ENCODE peak calls at places on chromosomes 12 and 14, in seven cellular contexts. One of them, this sample, is unnamed.

GRCh38 chr12:32947203-32947795 is 50.7 kb upstream of the PKP2 start:
- DNase-seq in lung: no peak
- DNase-seq in astrocyte of the spinal cord: peak
- DNase-seq in nephron progenitor cell: no peak
- DNase-seq in A549: peak
- DNase-seq in GM06990: no peak
- DNase-seq in neural crest cell: no peak
- DNase-seq in this sample: no peak

GRCh38 chr14:100654814-100655795 is 67.9 kb upstream of the BEGAIN start:
- DNase-seq in lung: no peak
- DNase-seq in astrocyte of the spinal cord: no peak
- DNase-seq in nephron progenitor cell: peak
- DNase-seq in A549: peak
- DNase-seq in GM06990: peak
- DNase-seq in neural crest cell: peak
- DNase-seq in this sample: peak

GRCh38 chr12:105166736-105167135 is 59.2 kb downstream of the WASHC4 start:
- DNase-seq in lung: no peak
- DNase-seq in astrocyte of the spinal cord: no peak
- DNase-seq in nephron progenitor cell: no peak
- DNase-seq in A549: no peak
- DNase-seq in GM06990: no peak
- DNase-seq in neural crest cell: no peak
- DNase-seq in this sample: no peak

GRCh38 chr12:69240625-69240984 is 1.2 kb downstream of the CPSF6 start:
- DNase-seq in lung: no peak
- DNase-seq in astrocyte of the spinal cord: no peak
- DNase-seq in nephron progenitor cell: no peak
- DNase-seq in A549: peak
- DNase-seq in GM06990: no peak
- DNase-seq in neural crest cell: no peak
- DNase-seq in this sample: peak

GRCh38 chr14:33758545-33758944 is 192.3 kb downstream of the EGLN3 start:
- DNase-seq in lung: no peak
- DNase-seq in astrocyte of the spinal cord: no peak
- DNase-seq in nephron progenitor cell: no peak
- DNase-seq in A549: no peak
- DNase-seq in GM06990: no peak
- DNase-seq in neural crest cell: no peak
- DNase-seq in this sample: no peak

GRCh38 chr12:24756479-24757024 is 192.3 kb downstream of the BCAT1 start:
- DNase-seq in lung: no peak
- DNase-seq in astrocyte of the spinal cord: no peak
- DNase-seq in nephron progenitor cell: no peak
- DNase-seq in A549: no peak
- DNase-seq in GM06990: no peak
- DNase-seq in neural crest cell: no peak
- DNase-seq in this sample: no peak

GRCh38 chr12:124588689-124589318 is 21.4 kb upstream of the NCOR2 start:
- DNase-seq in lung: no peak
- DNase-seq in astrocyte of the spinal cord: peak
- DNase-seq in nephron progenitor cell: no peak
- DNase-seq in A549: no peak
- DNase-seq in GM06990: no peak
- DNase-seq in neural crest cell: no peak
- DNase-seq in this sample: no peak

GRCh38 chr12:1919284-1919683 is 832 bp upstream of the CACNA2D4 start:
- DNase-seq in lung: no peak
- DNase-seq in astrocyte of the spinal cord: no peak
- DNase-seq in nephron progenitor cell: no peak
- DNase-seq in A549: no peak
- DNase-seq in GM06990: no peak
- DNase-seq in neural crest cell: no peak
- DNase-seq in this sample: no peak

GRCh38 chr14:23056956-23057756 is at the start of gene CDH24:
- DNase-seq in lung: peak
- DNase-seq in astrocyte of the spinal cord: peak
- DNase-seq in nephron progenitor cell: peak
- DNase-seq in A549: peak
- DNase-seq in GM06990: peak
- DNase-seq in neural crest cell: peak
- DNase-seq in this sample: peak

GRCh38 chr12:78146365-78146772 is 315.7 kb downstream of the NAV3 start:
- DNase-seq in lung: no peak
- DNase-seq in astrocyte of the spinal cord: peak
- DNase-seq in nephron progenitor cell: no peak
- DNase-seq in A549: no peak
- DNase-seq in GM06990: no peak
- DNase-seq in neural crest cell: no peak
- DNase-seq in this sample: peak

DNA sequence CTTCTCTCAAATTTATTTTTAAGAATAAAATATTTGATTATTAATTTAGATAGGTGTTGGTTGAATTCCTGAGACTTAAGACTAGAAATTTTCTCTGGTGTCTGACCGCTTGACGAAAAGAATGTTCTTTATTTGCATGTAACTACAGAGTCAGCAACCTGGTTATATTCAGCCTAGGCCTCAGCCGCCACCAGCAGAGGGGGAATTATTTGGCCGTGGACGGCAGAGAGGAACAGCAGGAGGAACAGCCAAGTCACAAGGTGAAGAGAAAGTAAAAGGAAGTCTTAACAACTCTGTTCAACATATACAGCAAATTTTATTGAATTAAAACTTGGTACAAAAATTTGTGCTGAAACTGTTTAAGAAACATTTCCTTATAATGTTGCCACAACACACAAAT is 5.2 kb downstream of the PIWIL1 start:
- DNase-seq in lung: no peak
- DNase-seq in astrocyte of the spinal cord: no peak
- DNase-seq in nephron progenitor cell: no peak
- DNase-seq in A549: no peak
- DNase-seq in GM06990: no peak
- DNase-seq in neural crest cell: no peak
- DNase-seq in this sample: no peak
- TF ChIP-seq CTCF in lung: no peak
- TF ChIP-seq CTCF in astrocyte of the spinal cord: no peak
- TF ChIP-seq CTCF in nephron progenitor cell: no peak
- TF ChIP-seq CTCF in A549: no peak
- TF ChIP-seq CTCF in GM06990: no peak
- TF ChIP-seq CTCF in neural crest cell: no peak
- TF ChIP-seq CTCF in this sample: no peak

DNA sequence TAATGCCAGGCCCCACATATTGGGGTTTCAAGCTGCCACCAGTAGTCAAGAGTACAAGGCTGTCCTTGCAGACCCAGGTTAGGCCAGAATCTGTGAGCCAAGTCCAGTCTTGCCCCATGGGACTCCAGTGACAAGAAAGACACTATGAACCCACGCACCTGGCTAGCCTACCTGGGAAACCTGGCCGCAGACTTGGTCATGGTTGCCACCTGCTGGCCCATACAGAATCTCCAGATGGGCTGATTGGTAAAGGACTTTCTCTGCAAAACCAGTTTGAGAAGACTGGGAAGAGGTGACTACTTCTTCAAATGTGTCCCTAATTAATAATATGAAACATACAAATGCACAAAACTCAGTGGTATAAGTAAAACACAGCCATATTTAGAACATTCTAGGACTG is 398.4 kb upstream of the FLRT2 start:
- DNase-seq in lung: no peak
- DNase-seq in astrocyte of the spinal cord: no peak
- DNase-seq in nephron progenitor cell: no peak
- DNase-seq in A549: no peak
- DNase-seq in GM06990: no peak
- DNase-seq in neural crest cell: no peak
- DNase-seq in this sample: no peak
- TF ChIP-seq CTCF in lung: no peak
- TF ChIP-seq CTCF in astrocyte of the spinal cord: no peak
- TF ChIP-seq CTCF in nephron progenitor cell: no peak
- TF ChIP-seq CTCF in A549: no peak
- TF ChIP-seq CTCF in GM06990: no peak
- TF ChIP-seq CTCF in neural crest cell: no peak
- TF ChIP-seq CTCF in this sample: no peak

DNA sequence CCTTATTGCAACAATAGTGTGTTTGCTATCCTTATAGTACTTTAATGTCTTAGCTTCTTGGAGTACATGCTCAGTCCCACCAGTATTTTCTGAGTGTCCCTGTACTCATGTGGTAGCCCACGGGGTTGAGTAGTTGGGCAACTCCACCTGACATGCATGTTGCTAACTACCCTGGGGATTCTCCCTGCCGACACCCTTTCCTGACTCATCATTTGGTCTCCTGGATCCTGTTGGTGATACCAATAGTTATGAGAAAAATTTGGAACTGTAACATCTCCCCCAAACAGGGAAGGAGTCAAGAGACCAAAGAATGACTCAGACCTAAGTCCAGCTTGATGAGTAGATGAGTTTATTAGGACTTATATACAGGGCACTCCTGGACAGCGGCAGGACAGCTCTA is 101.6 kb downstream of the BRMS1L start:
- DNase-seq in lung: no peak
- DNase-seq in astrocyte of the spinal cord: no peak
- DNase-seq in nephron progenitor cell: no peak
- DNase-seq in A549: no peak
- DNase-seq in GM06990: no peak
- DNase-seq in neural crest cell: no peak
- DNase-seq in this sample: no peak
- TF ChIP-seq CTCF in lung: no peak
- TF ChIP-seq CTCF in astrocyte of the spinal cord: no peak
- TF ChIP-seq CTCF in nephron progenitor cell: no peak
- TF ChIP-seq CTCF in A549: no peak
- TF ChIP-seq CTCF in GM06990: no peak
- TF ChIP-seq CTCF in neural crest cell: no peak
- TF ChIP-seq CTCF in this sample: no peak

GRCh38 chr12:71169286-71169685 is 11.5 kb upstream of the TSPAN8 start:
- DNase-seq in lung: no peak
- DNase-seq in astrocyte of the spinal cord: no peak
- DNase-seq in nephron progenitor cell: no peak
- DNase-seq in A549: no peak
- DNase-seq in GM06990: no peak
- DNase-seq in neural crest cell: no peak
- DNase-seq in this sample: no peak

GRCh38 chr12:71166280-71166679 is 8.5 kb upstream of the TSPAN8 start:
- DNase-seq in lung: no peak
- DNase-seq in astrocyte of the spinal cord: no peak
- DNase-seq in nephron progenitor cell: no peak
- DNase-seq in A549: no peak
- DNase-seq in GM06990: no peak
- DNase-seq in neural crest cell: no peak
- DNase-seq in this sample: no peak

GRCh38 chr12:71164877-71165197 is 7.0 kb upstream of the TSPAN8 start:
- DNase-seq in lung: no peak
- DNase-seq in astrocyte of the spinal cord: peak
- DNase-seq in nephron progenitor cell: no peak
- DNase-seq in A549: no peak
- DNase-seq in GM06990: no peak
- DNase-seq in neural crest cell: no peak
- DNase-seq in this sample: no peak

GRCh38 chr12:71164166-71164876 is 6.5 kb upstream of the TSPAN8 start:
- DNase-seq in lung: no peak
- DNase-seq in astrocyte of the spinal cord: no peak
- DNase-seq in nephron progenitor cell: no peak
- DNase-seq in A549: no peak
- DNase-seq in GM06990: no peak
- DNase-seq in neural crest cell: no peak
- DNase-seq in this sample: no peak

GRCh38 chr12:71166869-71167268 is 9.1 kb upstream of the TSPAN8 start:
- DNase-seq in lung: no peak
- DNase-seq in astrocyte of the spinal cord: no peak
- DNase-seq in nephron progenitor cell: no peak
- DNase-seq in A549: no peak
- DNase-seq in GM06990: no peak
- DNase-seq in neural crest cell: no peak
- DNase-seq in this sample: no peak
- TF ChIP-seq CTCF in lung: no peak
- TF ChIP-seq CTCF in astrocyte of the spinal cord: no peak
- TF ChIP-seq CTCF in nephron progenitor cell: no peak
- TF ChIP-seq CTCF in A549: no peak
- TF ChIP-seq CTCF in GM06990: no peak
- TF ChIP-seq CTCF in neural crest cell: no peak
- TF ChIP-seq CTCF in this sample: no peak

DNA sequence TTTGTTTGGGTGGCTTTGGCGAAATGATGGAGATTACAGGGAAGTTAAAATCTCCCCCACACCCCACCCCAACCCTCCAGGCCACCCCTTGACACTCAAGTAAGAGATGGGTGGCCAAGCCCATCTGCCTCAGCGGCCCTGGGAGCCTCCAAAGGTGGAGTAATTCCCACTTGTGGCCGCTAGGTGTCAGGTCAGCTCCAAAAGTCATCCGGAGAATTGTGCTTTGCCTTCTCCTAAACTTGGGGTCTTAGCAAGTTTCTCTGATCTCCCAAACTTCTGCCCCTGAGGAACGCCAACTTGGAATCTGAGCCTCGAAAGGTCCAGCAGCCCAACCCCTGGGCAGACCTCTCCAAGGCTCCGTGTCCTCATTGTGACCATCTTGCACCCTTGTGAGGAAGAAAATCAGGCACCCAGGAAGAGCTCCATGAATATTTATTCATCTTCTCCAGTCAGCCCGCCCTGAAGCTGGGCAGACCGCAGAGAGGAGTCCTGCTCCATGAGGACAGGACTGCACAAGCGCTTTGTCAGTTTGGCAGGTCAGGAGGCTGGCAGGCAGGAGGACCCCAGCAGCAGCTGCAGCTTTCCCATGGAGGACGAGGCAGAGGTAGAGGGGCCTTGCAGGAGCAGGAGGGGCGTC is 46.7 kb downstream of the LRRC74A start:
- DNase-seq in lung: peak
- DNase-seq in astrocyte of the spinal cord: peak
- DNase-seq in nephron progenitor cell: peak
- DNase-seq in A549: peak
- DNase-seq in GM06990: no peak
- DNase-seq in neural crest cell: peak
- DNase-seq in this sample: peak
- TF ChIP-seq CTCF in lung: peak
- TF ChIP-seq CTCF in astrocyte of the spinal cord: peak
- TF ChIP-seq CTCF in nephron progenitor cell: peak
- TF ChIP-seq CTCF in A549: peak
- TF ChIP-seq CTCF in GM06990: peak
- TF ChIP-seq CTCF in neural crest cell: peak
- TF ChIP-seq CTCF in this sample: peak